ENCODE peak calls at places on chromosomes 12 and 14, in ten cellular contexts. One of them, this sample, is unnamed.

GRCh38 chr14:60092516-60092915 is 793 bp downstream of the PCNX4 start:
- DNase-seq in K562: peak
- DNase-seq in HepG2: peak
- DNase-seq in DND-41: peak
- DNase-seq in mammary epithelial cell: no peak
- DNase-seq in endothelial cell of umbilical vein: no peak
- DNase-seq in PC-9: no peak
- DNase-seq in HCT116: no peak
- DNase-seq in fibroblast of lung: peak
- DNase-seq in GM23338: peak
- DNase-seq in this sample: peak

GRCh38 chr12:122867701-122868461 is 28.0 kb downstream of the VPS37B start:
- DNase-seq in endothelial cell of umbilical vein: peak
- DNase-seq in GM23338: peak
- DNase-seq in PC-9: no peak
- DNase-seq in K562: peak
- DNase-seq in mammary epithelial cell: no peak
- DNase-seq in DND-41: no peak
- DNase-seq in HCT116: no peak
- DNase-seq in fibroblast of lung: no peak
- DNase-seq in HepG2: peak
- DNase-seq in this sample: no peak

GRCh38 chr12:123721245-123721644 is 9.1 kb downstream of the ATP6V0A2 start:
- DNase-seq in K562: no peak
- DNase-seq in PC-9: no peak
- DNase-seq in endothelial cell of umbilical vein: no peak
- DNase-seq in DND-41: no peak
- DNase-seq in mammary epithelial cell: no peak
- DNase-seq in HepG2: peak
- DNase-seq in HCT116: no peak
- DNase-seq in GM23338: no peak
- DNase-seq in fibroblast of lung: no peak
- DNase-seq in this sample: no peak

GRCh38 chr14:72126561-72126960 is 194.3 kb downstream of the RGS6 start:
- DNase-seq in mammary epithelial cell: no peak
- DNase-seq in endothelial cell of umbilical vein: no peak
- DNase-seq in HepG2: no peak
- DNase-seq in GM23338: no peak
- DNase-seq in fibroblast of lung: no peak
- DNase-seq in K562: no peak
- DNase-seq in PC-9: no peak
- DNase-seq in HCT116: no peak
- DNase-seq in DND-41: no peak
- DNase-seq in this sample: no peak

GRCh38 chr14:94697773-94698556 is 71.9 kb downstream of the GSC start:
- DNase-seq in fibroblast of lung: peak
- DNase-seq in HepG2: no peak
- DNase-seq in mammary epithelial cell: no peak
- DNase-seq in GM23338: no peak
- DNase-seq in endothelial cell of umbilical vein: no peak
- DNase-seq in K562: no peak
- DNase-seq in PC-9: no peak
- DNase-seq in DND-41: peak
- DNase-seq in HCT116: no peak
- DNase-seq in this sample: no peak

GRCh38 chr12:100267603-100268281 is 765 bp downstream of the SCYL2 start:
- DNase-seq in DND-41: no peak
- DNase-seq in HepG2: peak
- DNase-seq in HCT116: no peak
- DNase-seq in PC-9: no peak
- DNase-seq in fibroblast of lung: peak
- DNase-seq in GM23338: peak
- DNase-seq in endothelial cell of umbilical vein: peak
- DNase-seq in K562: peak
- DNase-seq in mammary epithelial cell: peak
- DNase-seq in this sample: peak

GRCh38 chr12:22409071-22409951 is 74.8 kb upstream of the ST8SIA1 start:
- DNase-seq in fibroblast of lung: no peak
- DNase-seq in HCT116: no peak
- DNase-seq in GM23338: no peak
- DNase-seq in mammary epithelial cell: no peak
- DNase-seq in endothelial cell of umbilical vein: no peak
- DNase-seq in HepG2: no peak
- DNase-seq in DND-41: no peak
- DNase-seq in K562: no peak
- DNase-seq in PC-9: no peak
- DNase-seq in this sample: no peak

GRCh38 chr14:99756796-99757195 is 36.4 kb upstream of the EML1 start:
- DNase-seq in GM23338: no peak
- DNase-seq in fibroblast of lung: peak
- DNase-seq in K562: no peak
- DNase-seq in HepG2: no peak
- DNase-seq in DND-41: no peak
- DNase-seq in HCT116: no peak
- DNase-seq in endothelial cell of umbilical vein: peak
- DNase-seq in mammary epithelial cell: no peak
- DNase-seq in PC-9: no peak
- DNase-seq in this sample: peak

GRCh38 chr14:42664185-42664584 is 1057.5 kb downstream of the LRFN5 start:
- DNase-seq in mammary epithelial cell: no peak
- DNase-seq in PC-9: no peak
- DNase-seq in fibroblast of lung: no peak
- DNase-seq in DND-41: no peak
- DNase-seq in HCT116: no peak
- DNase-seq in endothelial cell of umbilical vein: no peak
- DNase-seq in K562: no peak
- DNase-seq in HepG2: no peak
- DNase-seq in GM23338: peak
- DNase-seq in this sample: no peak

GRCh38 chr14:89291351-89291940 is 125.6 kb downstream of the FOXN3 start:
- DNase-seq in HCT116: no peak
- DNase-seq in DND-41: no peak
- DNase-seq in fibroblast of lung: no peak
- DNase-seq in endothelial cell of umbilical vein: no peak
- DNase-seq in mammary epithelial cell: no peak
- DNase-seq in HepG2: no peak
- DNase-seq in PC-9: no peak
- DNase-seq in K562: no peak
- DNase-seq in GM23338: no peak
- DNase-seq in this sample: no peak
- TF ChIP-seq CTCF in HCT116: no peak
- TF ChIP-seq CTCF in DND-41: no peak
- TF ChIP-seq CTCF in fibroblast of lung: no peak
- TF ChIP-seq CTCF in endothelial cell of umbilical vein: no peak
- TF ChIP-seq CTCF in mammary epithelial cell: no peak
- TF ChIP-seq CTCF in HepG2: no peak
- TF ChIP-seq CTCF in PC-9: no peak
- TF ChIP-seq CTCF in K562: no peak
- TF ChIP-seq CTCF in GM23338: no peak
- TF ChIP-seq CTCF in this sample: no peak

DNA sequence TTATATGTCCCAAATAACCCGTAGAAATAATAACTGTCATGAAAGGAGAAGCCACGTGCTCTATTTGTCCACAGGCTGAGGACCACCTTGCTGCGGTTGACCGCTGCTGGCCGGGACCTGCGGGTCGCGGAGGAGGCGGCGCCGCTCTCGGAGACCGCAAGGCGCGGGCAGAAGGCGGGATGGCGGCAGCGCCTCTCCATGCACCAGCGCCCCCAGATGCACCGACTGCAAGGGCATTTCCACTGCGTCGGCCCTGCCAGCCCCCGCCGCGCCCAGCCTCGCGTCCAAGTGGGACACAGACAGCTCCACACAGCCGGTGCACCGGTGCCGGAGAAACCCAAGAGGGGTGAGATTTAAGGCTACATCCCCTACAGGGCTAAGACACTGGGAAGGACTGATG is 21.0 kb downstream of the RPGRIP1 start:
- DNase-seq in mammary epithelial cell: no peak
- DNase-seq in K562: no peak
- DNase-seq in fibroblast of lung: peak
- DNase-seq in PC-9: no peak
- DNase-seq in HepG2: no peak
- DNase-seq in DND-41: no peak
- DNase-seq in HCT116: no peak
- DNase-seq in GM23338: peak
- DNase-seq in endothelial cell of umbilical vein: no peak
- DNase-seq in this sample: no peak
- TF ChIP-seq EZH2 in mammary epithelial cell: peak
- TF ChIP-seq EZH2 in K562: no peak
- TF ChIP-seq EZH2 in fibroblast of lung: no peak
- TF ChIP-seq EZH2 in PC-9: no peak
- TF ChIP-seq EZH2 in HepG2: no peak
- TF ChIP-seq EZH2 in DND-41: no peak
- TF ChIP-seq EZH2 in HCT116: no peak
- TF ChIP-seq EZH2 in GM23338: no peak
- TF ChIP-seq EZH2 in endothelial cell of umbilical vein: peak
- TF ChIP-seq EZH2 in this sample: peak

DNA sequence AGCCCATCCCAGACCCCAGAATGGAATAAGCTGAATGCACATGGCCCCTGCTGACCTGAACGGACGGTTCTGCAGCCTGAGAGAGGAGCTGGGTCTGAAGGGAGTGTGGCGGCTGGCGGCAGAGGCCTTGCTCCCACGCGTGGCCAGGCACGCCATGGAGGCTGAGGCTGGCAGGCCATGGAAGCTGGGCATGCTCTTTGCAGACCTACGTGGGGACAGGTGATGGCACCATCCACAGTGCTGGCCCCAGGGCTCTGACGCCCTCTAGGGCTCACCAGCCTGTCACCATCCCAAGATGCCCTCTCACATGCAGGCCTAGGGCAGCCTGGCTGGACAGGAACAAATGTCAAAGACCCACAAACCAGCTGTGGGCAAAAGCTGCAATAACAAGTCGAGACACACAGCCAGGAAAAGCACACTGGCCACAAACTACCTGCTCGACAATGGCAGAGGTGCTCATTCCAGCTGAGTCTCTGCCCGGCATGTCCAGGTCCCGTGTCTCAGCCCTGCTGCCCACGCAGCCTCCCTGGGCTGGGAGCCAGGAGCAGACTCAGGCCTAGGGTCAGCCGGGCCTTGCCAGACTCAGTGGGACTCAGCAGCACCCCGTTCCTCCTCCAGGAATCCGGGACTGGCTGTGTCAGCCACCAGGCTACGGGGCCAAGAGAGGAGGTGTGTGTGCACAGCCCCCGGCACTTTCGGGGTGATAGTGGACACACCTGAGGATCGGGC is 19.7 kb downstream of the BTBD6 start:
- DNase-seq in HCT116: no peak
- DNase-seq in K562: no peak
- DNase-seq in mammary epithelial cell: peak
- DNase-seq in GM23338: no peak
- DNase-seq in PC-9: no peak
- DNase-seq in fibroblast of lung: peak
- DNase-seq in DND-41: no peak
- DNase-seq in endothelial cell of umbilical vein: no peak
- DNase-seq in HepG2: no peak
- DNase-seq in this sample: peak
- TF ChIP-seq CTCF in HCT116: no peak
- TF ChIP-seq CTCF in K562: no peak
- TF ChIP-seq CTCF in mammary epithelial cell: no peak
- TF ChIP-seq CTCF in GM23338: no peak
- TF ChIP-seq CTCF in PC-9: no peak
- TF ChIP-seq CTCF in fibroblast of lung: no peak
- TF ChIP-seq CTCF in DND-41: peak
- TF ChIP-seq CTCF in endothelial cell of umbilical vein: no peak
- TF ChIP-seq CTCF in HepG2: peak
- TF ChIP-seq CTCF in this sample: no peak

GRCh38 chr14:41605550-41606248 is 977 bp upstream of the LRFN5 start:
- DNase-seq in K562: no peak
- DNase-seq in HCT116: no peak
- DNase-seq in fibroblast of lung: peak
- DNase-seq in endothelial cell of umbilical vein: no peak
- DNase-seq in mammary epithelial cell: no peak
- DNase-seq in HepG2: no peak
- DNase-seq in GM23338: peak
- DNase-seq in DND-41: no peak
- DNase-seq in PC-9: no peak
- DNase-seq in this sample: peak

GRCh38 chr14:41607966-41608663 is 1.4 kb downstream of the LRFN5 start:
- DNase-seq in mammary epithelial cell: no peak
- DNase-seq in endothelial cell of umbilical vein: no peak
- DNase-seq in HCT116: no peak
- DNase-seq in K562: no peak
- DNase-seq in fibroblast of lung: peak
- DNase-seq in HepG2: no peak
- DNase-seq in PC-9: no peak
- DNase-seq in GM23338: peak
- DNase-seq in DND-41: no peak
- DNase-seq in this sample: no peak

GRCh38 chr14:41607119-41607785 is 576 bp downstream of the LRFN5 start:
- DNase-seq in K562: no peak
- DNase-seq in HCT116: no peak
- DNase-seq in endothelial cell of umbilical vein: no peak
- DNase-seq in HepG2: no peak
- DNase-seq in mammary epithelial cell: peak
- DNase-seq in fibroblast of lung: peak
- DNase-seq in DND-41: no peak
- DNase-seq in PC-9: no peak
- DNase-seq in GM23338: peak
- DNase-seq in this sample: peak

GRCh38 chr14:41604793-41605534 is 1.7 kb upstream of the LRFN5 start:
- DNase-seq in GM23338: peak
- DNase-seq in PC-9: no peak
- DNase-seq in HCT116: no peak
- DNase-seq in DND-41: no peak
- DNase-seq in K562: no peak
- DNase-seq in endothelial cell of umbilical vein: no peak
- DNase-seq in HepG2: no peak
- DNase-seq in fibroblast of lung: peak
- DNase-seq in mammary epithelial cell: no peak
- DNase-seq in this sample: peak

DNA sequence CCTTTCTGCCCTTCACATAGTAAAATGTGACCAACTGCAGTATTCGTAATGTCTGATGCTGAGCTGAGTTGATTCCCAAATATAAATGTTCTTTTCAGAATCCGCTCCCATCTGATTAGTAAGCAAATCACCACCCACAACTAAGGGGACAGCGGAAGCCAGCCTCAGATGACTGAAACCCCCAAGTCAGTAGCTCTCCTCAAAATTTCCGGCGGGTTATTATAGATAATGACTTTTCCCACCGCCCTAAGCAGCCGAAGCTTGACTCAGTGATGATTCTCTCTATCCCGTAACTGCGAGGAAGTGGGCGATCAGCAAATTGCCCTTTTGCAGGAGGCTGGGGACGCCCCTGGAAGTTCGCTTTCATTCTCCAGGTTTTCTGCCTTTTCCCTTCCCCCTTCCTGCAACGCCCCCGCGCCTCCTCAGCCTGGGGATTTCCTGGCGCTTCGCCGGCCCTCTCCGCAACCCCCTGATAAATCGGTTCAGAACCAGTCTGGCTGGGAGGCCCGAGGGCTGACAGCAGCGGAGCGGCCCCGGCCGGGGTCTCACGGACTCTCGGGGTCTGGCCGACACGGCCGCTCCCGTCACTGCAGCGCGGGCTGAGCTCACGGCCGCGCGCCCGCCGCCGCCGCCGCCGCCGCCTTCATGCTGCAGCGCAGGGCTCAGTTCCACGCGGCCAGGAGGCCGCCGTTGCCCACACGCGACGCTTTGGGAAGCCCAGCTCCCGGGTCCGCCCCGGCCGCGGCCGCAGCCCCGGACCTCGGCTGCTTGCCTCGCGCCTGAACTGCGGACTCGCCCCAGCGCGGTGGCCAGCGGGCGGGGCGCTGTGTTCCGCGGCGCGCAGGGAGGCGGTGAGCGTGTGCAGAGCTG is at the start of gene LRFN5:
- DNase-seq in HCT116: no peak
- DNase-seq in GM23338: peak
- DNase-seq in mammary epithelial cell: no peak
- DNase-seq in HepG2: no peak
- DNase-seq in DND-41: no peak
- DNase-seq in fibroblast of lung: peak
- DNase-seq in endothelial cell of umbilical vein: no peak
- DNase-seq in K562: no peak
- DNase-seq in PC-9: no peak
- DNase-seq in this sample: peak
- TF ChIP-seq EZH2 in HCT116: no peak
- TF ChIP-seq EZH2 in GM23338: no peak
- TF ChIP-seq EZH2 in mammary epithelial cell: no peak
- TF ChIP-seq EZH2 in HepG2: no peak
- TF ChIP-seq EZH2 in DND-41: no peak
- TF ChIP-seq EZH2 in fibroblast of lung: no peak
- TF ChIP-seq EZH2 in endothelial cell of umbilical vein: peak
- TF ChIP-seq EZH2 in K562: no peak
- TF ChIP-seq EZH2 in PC-9: no peak
- TF ChIP-seq EZH2 in this sample: no peak

This sample was measured in astrocyte.